ENCODE peak calls at places on chromosomes 11 and 22, in four cellular contexts. S is AG09309, N is GM13977, Z is type B pancreatic cell. C is an unnamed sample.

GRCh38 chr11:85118151-85118550 is 509.0 kb downstream of the DLG2 start:
- DNase-seq in Z (no peak), N (no peak), S (no peak), C (no peak)

GRCh38 chr11:63813563-63814382 is 517 bp downstream of the SPINDOC start:
- DNase-seq in N (peak), S (no peak), Z (no peak), C (peak)

GRCh38 chr11:7871056-7871455 is 60.0 kb downstream of the OR10A6 start:
- DNase-seq in Z (no peak), S (no peak), N (no peak), C (no peak)

GRCh38 chr11:78218707-78219492 is 30.2 kb downstream of the USP35 start:
- DNase-seq in S (no peak), N (no peak), Z (peak), C (no peak)

GRCh38 chr11:61791737-61792309 is 576 bp downstream of the TMEM258 start:
- DNase-seq in Z (no peak), N (peak), S (peak), C (no peak)

GRCh38 chr11:17197431-17197898 is 10.3 kb downstream of the PIK3C2A start:
- DNase-seq in N (no peak), Z (no peak), S (no peak), C (no peak)

GRCh38 chr11:65625628-65626342 is 10.2 kb downstream of the PCNX3 start:
- DNase-seq in Z (no peak), N (peak), S (no peak), C (peak)

GRCh38 chr11:72245232-72245816 is 1.3 kb upstream of the PHOX2A start:
- DNase-seq in Z (no peak), S (no peak), N (peak), C (no peak)

GRCh38 chr11:92698742-92699141 is 270.7 kb upstream of the MTNR1B start:
- DNase-seq in Z (no peak), S (no peak), N (no peak), C (no peak)

GRCh38 chr22:24155597-24156145 is 25.6 kb upstream of the SUSD2 start:
- DNase-seq in N (peak), Z (no peak), S (no peak), C (no peak)

GRCh38 chr11:16587670-16588069 is 150.8 kb upstream of the C11orf58 start:
- DNase-seq in Z (no peak), N (no peak), S (no peak), C (no peak)

GRCh38 chr11:93908689-93909088 is 58.3 kb upstream of the VSTM5 start:
- DNase-seq in S (peak), Z (no peak), N (no peak), C (no peak)

GRCh38 chr11:70633610-70634009 is 235.3 kb downstream of the CTTN start:
- DNase-seq in N (no peak), Z (no peak), S (no peak), C (no peak)

GRCh38 chr11:63622318-63622717 is 8.1 kb upstream of the PLAAT3 start:
- DNase-seq in N (no peak), S (no peak), Z (no peak), C (no peak)

GRCh38 chr22:36966851-36967535 is 52.3 kb downstream of the TST start:
- DNase-seq in Z (no peak), S (no peak), N (no peak), C (no peak)

GRCh38 chr11:6755303-6755952 is 16.3 kb downstream of the OR2AG2 start:
- DNase-seq in N (peak), Z (no peak), S (no peak), C (no peak)

GRCh38 chr22:47082505-47082904 is 320.1 kb downstream of the TBC1D22A start:
- DNase-seq in Z (no peak), S (no peak), N (no peak), C (no peak)

GRCh38 chr11:6544921-6545850 is 48.1 kb downstream of the DNHD1 start:
- DNase-seq in N (no peak), Z (no peak), S (no peak), C (no peak)

GRCh38 chr11:120199613-120200012 is 11.2 kb upstream of the OAF start:
- DNase-seq in S (no peak), Z (no peak), N (no peak), C (no peak)

GRCh38 chr11:75476716-75477613 is 44.0 kb upstream of the KLHL35 start:
- DNase-seq in S (no peak), Z (no peak), N (no peak), C (no peak)

GRCh38 chr22:40818747-40819662 is at the start of gene SLC25A17:
- DNase-seq in S (no peak), N (peak), Z (peak), C (peak)
- TF ChIP-seq CTCF in S (peak), N (peak), Z (peak), C (peak)

GRCh38 chr11:119155733-119156492 is 7.1 kb downstream of the ABCG4 start:
- DNase-seq in Z (no peak), S (no peak), N (no peak), C (no peak)
- TF ChIP-seq CTCF in Z (peak), S (peak), N (peak), C (no peak)

GRCh38 chr11:131770801-131771200 is 400.4 kb downstream of the NTM start:
- DNase-seq in Z (no peak), S (no peak), N (no peak), C (no peak)
- TF ChIP-seq CTCF in Z (no peak), S (no peak), N (no peak), C (no peak)

GRCh38 chr11:30917859-30918478 is 331.8 kb upstream of the MPPED2 start:
- DNase-seq in S (no peak), N (peak), Z (no peak), C (no peak)
- TF ChIP-seq CTCF in S (peak), N (peak), Z (peak), C (peak)

GRCh38 chr11:103484545-103484944 is 375.3 kb downstream of the DYNC2H1 start:
- DNase-seq in Z (no peak), N (no peak), S (no peak), C (no peak)
- TF ChIP-seq CTCF in Z (no peak), N (no peak), S (no peak), C (no peak)

GRCh38 chr22:45502215-45503070 is at the start of gene FBLN1:
- DNase-seq in Z (peak), S (no peak), N (no peak), C (peak)
- TF ChIP-seq CTCF in Z (peak), S (no peak), N (no peak), C (peak)

GRCh38 chr11:1410366-1411291 is 20.9 kb downstream of the BRSK2 start:
- DNase-seq in S (no peak), N (no peak), Z (no peak), C (no peak)

GRCh38 chr11:1408346-1408745 is 18.6 kb downstream of the BRSK2 start:
- DNase-seq in N (no peak), S (no peak), Z (no peak), C (no peak)

GRCh38 chr11:1407668-1408067 is 17.9 kb downstream of the BRSK2 start:
- DNase-seq in N (no peak), Z (no peak), S (no peak), C (no peak)

GRCh38 chr11:1411301-1411700 is 21.6 kb downstream of the BRSK2 start:
- DNase-seq in Z (no peak), N (no peak), S (no peak), C (no peak)

GRCh38 chr11:1409108-1409851 is 19.5 kb downstream of the BRSK2 start:
- DNase-seq in Z (no peak), N (no peak), S (no peak), C (no peak)
- TF ChIP-seq CTCF in Z (no peak), N (no peak), S (no peak), C (no peak)

GRCh38 chr22:22925146-22925794 is 37.7 kb downstream of the IGLL5 start:
- DNase-seq in S (no peak), N (no peak), Z (no peak), C (no peak)

GRCh38 chr22:22923379-22923778 is 35.8 kb downstream of the IGLL5 start:
- DNase-seq in Z (no peak), S (no peak), N (no peak), C (no peak)

GRCh38 chr22:22922954-22923319 is 35.3 kb downstream of the IGLL5 start:
- DNase-seq in N (no peak), S (no peak), Z (no peak), C (no peak)

GRCh38 chr22:22924369-22925145 is 36.9 kb downstream of the IGLL5 start:
- DNase-seq in S (no peak), N (no peak), Z (no peak), C (no peak)

GRCh38 chr22:22923930-22924329 is 36.3 kb downstream of the IGLL5 start:
- DNase-seq in Z (no peak), S (no peak), N (no peak), C (no peak)
- TF ChIP-seq CTCF in Z (no peak), S (no peak), N (no peak), C (no peak)

DNA sequence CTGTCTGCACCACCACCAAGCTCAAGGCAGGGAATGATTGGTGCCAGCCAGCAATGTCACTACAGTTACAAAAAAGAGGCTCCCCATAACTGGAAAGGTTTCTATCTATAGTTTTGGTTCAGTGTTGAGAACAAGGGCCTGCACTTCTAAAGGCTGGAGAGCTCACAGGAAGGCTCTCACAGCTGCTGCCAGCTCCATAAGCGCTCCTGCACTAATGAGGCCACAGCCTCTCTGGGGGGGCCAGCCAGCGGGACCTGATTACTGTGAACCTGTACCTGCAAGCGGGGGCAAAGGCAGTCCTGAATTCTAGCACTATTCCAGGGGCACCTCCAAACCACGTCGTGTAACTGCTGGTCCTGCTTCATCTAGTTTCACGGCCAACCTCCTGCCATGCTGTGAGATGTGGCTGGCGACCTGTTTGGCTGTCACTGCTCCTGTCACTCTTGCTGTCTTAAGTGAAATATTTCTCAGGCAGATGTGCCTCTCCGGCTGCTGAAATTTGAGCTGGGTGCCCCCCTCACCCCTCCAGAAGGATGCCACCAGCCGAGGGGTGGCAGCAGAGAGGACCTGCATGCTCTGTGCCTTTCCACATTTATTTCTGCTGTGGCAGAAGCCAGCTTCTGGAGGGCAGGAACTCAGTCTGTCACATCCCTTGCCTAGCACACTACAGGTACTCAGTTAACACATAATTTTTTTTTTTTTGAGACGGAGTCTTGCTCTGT is 53.3 kb upstream of the ARFGAP3 start:
- DNase-seq in Z (no peak), N (no peak), S (no peak), C (no peak)
- TF ChIP-seq CTCF in Z (no peak), N (no peak), S (no peak), C (peak)

C was measured in D721Med.